ENCODE peak calls at places on chromosomes 7 and 10, in eight cellular contexts. W, I, U, M, D, X, E and S are unnamed samples.

GRCh38 chr7:21214656-21215055 is 213.2 kb upstream of the SP4 start:
- DNase-seq in U (no peak), I (no peak), X (no peak), W (no peak), M (no peak), D (no peak), E (no peak), S (no peak)

GRCh38 chr10:3838723-3839437 is 53.9 kb upstream of the KLF6 start:
- DNase-seq in E (no peak), M (no peak), X (no peak), U (no peak), D (no peak), I (no peak), W (no peak), S (no peak)

GRCh38 chr10:116815641-116816415 is 33.5 kb upstream of the ENO4 start:
- DNase-seq in E (no peak), I (no peak), D (peak; percentile 36), W (no peak), M (peak; percentile 2), U (no peak), X (no peak), S (no peak)

GRCh38 chr10:102675887-102676616 is 31.8 kb downstream of the TRIM8 start:
- DNase-seq in M (peak; percentile 65), U (no peak), W (no peak), E (peak; percentile 92), D (no peak), X (peak; percentile 77), I (no peak), S (no peak)

GRCh38 chr7:23628370-23628769 is 31.2 kb downstream of the CCDC126 start:
- DNase-seq in M (no peak), E (no peak), I (no peak), D (no peak), X (no peak), W (no peak), U (no peak), S (no peak)

GRCh38 chr10:129467346-129468119 is 492 bp downstream of the MGMT start:
- DNase-seq in I (peak; percentile 30), W (no peak), U (no peak), X (no peak), M (peak; percentile 34), E (peak; percentile 59), D (no peak), S (peak; percentile 22)

GRCh38 chr7:116258734-116259133 is 48.4 kb downstream of the TES start:
- DNase-seq in M (peak; percentile 84), W (peak; percentile 54), D (no peak), X (peak; percentile 52), E (peak; percentile 81), I (peak; percentile 15), U (peak; percentile 48), S (peak; percentile 86)

GRCh38 chr10:14507156-14507555 is 176.4 kb upstream of the FRMD4A start:
- DNase-seq in E (no peak), X (no peak), D (no peak), M (no peak), U (no peak), W (no peak), I (no peak), S (no peak)

GRCh38 chr10:104170610-104171269 is 48.8 kb downstream of the SFR1 start:
- DNase-seq in E (no peak), W (no peak), D (no peak), M (no peak), X (no peak), I (no peak), U (no peak), S (no peak)

GRCh38 chr7:108497082-108497725 is 28.7 kb downstream of the PNPLA8 start:
- DNase-seq in D (peak; percentile 79), W (peak; percentile 54), I (peak; percentile 71), M (peak; percentile 74), U (peak; percentile 40), X (peak; percentile 62), E (peak; percentile 69), S (peak; percentile 77)

GRCh38 chr10:54434782-54435181 is 366.2 kb downstream of the PCDH15 start:
- DNase-seq in X (no peak), D (no peak), U (no peak), W (no peak), M (no peak), I (no peak), E (no peak), S (no peak)

GRCh38 chr10:58734116-58734515 is 221.4 kb downstream of the BICC1 start:
- DNase-seq in M (peak; percentile 58), D (no peak), X (no peak), U (no peak), W (no peak), I (no peak), E (peak; percentile 24), S (no peak)

GRCh38 chr10:103917326-103918052 is 495 bp downstream of the STN1 start:
- DNase-seq in U (no peak), W (peak; percentile 53), M (no peak), E (no peak), I (peak; percentile 65), X (peak; percentile 73), D (no peak), S (no peak)

GRCh38 chr10:48439031-48439430 is 132.6 kb downstream of the MAPK8 start:
- DNase-seq in I (no peak), M (peak; percentile 68), W (no peak), D (no peak), U (no peak), X (no peak), E (peak; percentile 55), S (no peak)

GRCh38 chr10:43226441-43226840 is 40.4 kb downstream of the RASGEF1A start:
- DNase-seq in X (no peak), E (no peak), W (no peak), I (peak; percentile 1), D (peak; percentile 24), M (no peak), U (no peak), S (no peak)

GRCh38 chr7:50537417-50537816 is 27.8 kb downstream of the DDC start:
- DNase-seq in D (no peak), E (no peak), X (no peak), I (no peak), M (no peak), W (no peak), U (no peak), S (no peak)

GRCh38 chr10:124106241-124106905 is 13.0 kb upstream of the CHST15 start:
- DNase-seq in X (no peak), D (no peak), W (no peak), I (peak; percentile 83), M (peak; percentile 88), E (peak; percentile 92), U (peak; percentile 48), S (no peak)

GRCh38 chr10:97399843-97400545 is 1.1 kb downstream of the RRP12 start:
- DNase-seq in X (peak; percentile 32), D (peak; percentile 73), U (peak; percentile 57), W (peak; percentile 27), E (peak; percentile 68), M (peak; percentile 61), I (peak; percentile 74), S (peak; percentile 59)

GRCh38 chr10:7702288-7702812 is 766 bp upstream of the ITIH2 start:
- DNase-seq in U (no peak), D (no peak), M (no peak), W (no peak), E (no peak), X (no peak), I (no peak), S (no peak)

GRCh38 chr7:74627699-74628411 is 29.7 kb upstream of the GTF2I start:
- DNase-seq in E (peak; percentile 75), D (peak; percentile 72), U (no peak), X (peak; percentile 91), W (peak; percentile 70), M (peak; percentile 75), I (peak; percentile 62), S (peak; percentile 71)

GRCh38 chr10:82319558-82319957 is 444.6 kb downstream of the NRG3 start:
- DNase-seq in W (no peak), M (no peak), E (no peak), I (no peak), D (peak; percentile 65), X (peak; percentile 59), U (no peak), S (no peak)

GRCh38 chr10:73932625-73933112 is 21.7 kb downstream of the PLAU start:
- DNase-seq in I (no peak), U (no peak), X (no peak), M (no peak), D (no peak), W (no peak), E (no peak), S (no peak)

GRCh38 chr7:133130166-133130565 is 48.3 kb upstream of the CHCHD3 start:
- DNase-seq in M (no peak), X (no peak), E (no peak), U (no peak), D (no peak), I (no peak), W (no peak), S (no peak)

GRCh38 chr7:133139350-133139749 is 57.5 kb upstream of the CHCHD3 start:
- DNase-seq in X (peak; percentile 67), M (peak; percentile 50), I (peak; percentile 6), E (peak; percentile 62), W (peak; percentile 68), D (peak; percentile 94), U (peak; percentile 10), S (peak; percentile 45)

GRCh38 chr7:133135451-133135850 is 53.6 kb upstream of the CHCHD3 start:
- DNase-seq in W (no peak), M (peak; percentile 30), X (no peak), D (no peak), I (no peak), U (no peak), E (no peak), S (no peak)

GRCh38 chr7:133134810-133135209 is 52.9 kb upstream of the CHCHD3 start:
- DNase-seq in M (no peak), I (no peak), X (no peak), E (no peak), D (no peak), W (no peak), U (no peak), S (no peak)
- TF ChIP-seq CTCF in M (no peak), I (no peak), X (no peak), E (no peak), D (no peak), W (no peak), U (no peak), S (no peak)

GRCh38 chr10:70380350-70381135 is 1.9 kb downstream of the LRRC20 start:
- DNase-seq in E (no peak), M (no peak), U (no peak), D (no peak), I (no peak), X (no peak), W (no peak), S (no peak)
- H3K4me3 ChIP-seq in E (no peak overlapping the region), M (no peak overlapping the region), U (no peak overlapping the region), D (no peak overlapping the region), I (no peak overlapping the region), X (no peak overlapping the region), W (no peak overlapping the region), S (peak overlapping the region; percentile 61)

DNA sequence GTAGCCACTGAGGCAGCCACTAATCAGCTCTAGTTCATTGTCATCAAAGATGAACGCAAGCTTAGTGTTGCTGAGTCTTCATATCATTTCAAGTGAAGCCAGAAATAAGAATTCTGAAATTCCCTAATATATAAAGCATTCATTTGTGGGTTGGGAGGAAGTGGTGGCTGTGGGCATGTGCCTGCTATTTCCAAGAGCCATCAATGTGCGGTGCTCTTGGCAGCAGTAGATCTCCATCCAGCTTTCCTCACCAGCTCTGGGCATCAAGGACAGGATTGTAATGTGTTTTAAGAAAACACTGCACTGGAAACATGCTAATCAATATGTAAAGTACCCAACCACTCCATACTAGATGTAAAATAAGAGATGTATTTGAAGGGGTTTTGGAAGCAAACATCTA is 202.5 kb upstream of the AHR start:
- DNase-seq in D (no peak), U (no peak), W (no peak), X (no peak), E (no peak), I (no peak), M (no peak), S (no peak)
- TF ChIP-seq CTCF in D (no peak), U (no peak), W (no peak), X (no peak), E (no peak), I (no peak), M (no peak), S (no peak)

GRCh38 chr10:29628912-29629526 is 5.8 kb downstream of the SVIL start:
- DNase-seq in M (no peak), E (no peak), I (no peak), D (no peak), X (no peak), W (no peak), U (no peak), S (no peak)
- H3K4me3 ChIP-seq in M (no peak overlapping the region), E (no peak overlapping the region), I (no peak overlapping the region), D (no peak overlapping the region), X (no peak overlapping the region), W (peak overlapping the region; percentile 13), U (no peak overlapping the region), S (no peak overlapping the region)